ENCODE peak calls at places on chromosome 16, in four cellular contexts. N, J, G and I are unnamed samples.

GRCh38 chr16:726188-726437 is 130 bp downstream of the CCDC78 start:
- DNase-seq in G (no peak), N (no peak), J (no peak), I (no peak)

GRCh38 chr16:17768257-17768656 is 297.5 kb upstream of the XYLT1 start:
- DNase-seq in G (peak), N (no peak), J (peak), I (no peak)

GRCh38 chr16:48168089-48168488 is 12.3 kb upstream of the ABCC12 start:
- DNase-seq in J (no peak), G (no peak), N (no peak), I (no peak)

GRCh38 chr16:78503501-78504110 is 404.2 kb downstream of the WWOX start:
- DNase-seq in J (peak), G (peak), N (no peak), I (no peak)

GRCh38 chr16:64290461-64290860 is 831.4 kb downstream of the CDH11 start:
- DNase-seq in G (no peak), J (no peak), N (no peak), I (no peak)

GRCh38 chr16:11135167-11135973 is 120.6 kb downstream of the SOCS1 start:
- DNase-seq in N (no peak), J (no peak), G (peak), I (no peak)

GRCh38 chr16:12450381-12450780 is 353.3 kb downstream of the CPPED1 start:
- DNase-seq in J (no peak), G (no peak), N (no peak), I (no peak)

GRCh38 chr16:7391694-7392093 is 59.0 kb downstream of the RBFOX1 start:
- DNase-seq in J (no peak), N (no peak), G (no peak), I (no peak)

GRCh38 chr16:89880477-89881367 is 7.3 kb downstream of the TCF25 start:
- DNase-seq in N (no peak), G (no peak), J (no peak), I (no peak)
- H3K56ac ChIP-seq in N (no peak), G (no peak), J (no peak), I (no peak)

DNA sequence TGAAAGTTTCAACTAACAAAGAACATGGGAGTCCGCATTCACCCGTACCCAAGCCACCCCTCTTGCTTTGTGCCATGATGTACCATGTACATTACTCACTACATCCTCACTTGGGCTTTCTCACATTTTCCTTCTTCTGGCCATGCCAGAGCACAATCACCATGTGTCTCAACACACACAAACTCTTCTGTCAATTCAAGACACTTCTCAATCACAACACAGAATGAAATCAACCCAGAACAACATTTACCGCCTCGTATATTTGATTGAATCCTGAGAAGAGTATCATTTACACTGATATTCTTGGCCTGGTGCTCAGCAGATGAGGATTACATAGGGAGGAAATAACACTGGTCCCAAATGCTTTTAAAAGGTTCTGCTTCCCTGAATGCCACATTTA is 4.5 kb downstream of the ADAMTS18 start:
- DNase-seq in J (no peak), N (no peak), G (no peak), I (no peak)
- H3K56ac ChIP-seq in J (no peak), N (no peak), G (no peak), I (no peak)

GRCh38 chr16:86854058-86854621 is 275.8 kb downstream of the FOXL1 start:
- DNase-seq in N (no peak), J (no peak), G (peak), I (no peak)

GRCh38 chr16:86854895-86855294 is 276.5 kb downstream of the FOXL1 start:
- DNase-seq in J (no peak), G (peak), N (no peak), I (no peak)

GRCh38 chr16:86858501-86858900 is 280.2 kb downstream of the FOXL1 start:
- DNase-seq in G (no peak), N (no peak), J (no peak), I (no peak)

GRCh38 chr16:86857807-86858206 is 279.5 kb downstream of the FOXL1 start:
- DNase-seq in N (no peak), J (no peak), G (no peak), I (no peak)

GRCh38 chr16:86856946-86857586 is 278.7 kb downstream of the FOXL1 start:
- DNase-seq in G (no peak), N (no peak), J (no peak), I (no peak)
- H3K56ac ChIP-seq in G (no peak), N (no peak), J (no peak), I (no peak)

DNA sequence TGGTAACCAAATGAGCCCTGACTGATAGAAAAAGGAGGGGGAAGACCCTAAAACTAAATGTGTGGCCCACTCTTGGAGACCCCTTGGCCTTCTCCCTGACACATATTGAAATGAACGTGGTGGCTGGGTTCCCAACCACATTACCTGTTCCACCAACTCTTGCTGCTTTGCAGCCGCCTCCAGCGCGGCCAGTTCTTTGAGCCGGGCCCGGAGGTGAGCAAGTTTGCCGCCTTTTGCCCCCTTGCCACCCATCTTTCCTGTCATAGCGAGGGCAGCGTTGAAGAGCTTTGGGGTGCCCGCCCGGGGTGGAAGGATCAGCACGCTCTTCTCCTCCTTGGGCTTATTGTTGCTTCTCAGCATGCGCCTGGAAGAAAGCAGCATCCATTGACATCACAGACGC is 83.2 kb downstream of the CNGB1 start:
- DNase-seq in J (no peak), G (no peak), N (no peak), I (no peak)
- H3K56ac ChIP-seq in J (no peak), G (no peak), N (no peak), I (no peak)